ENCODE peak calls at places on chromosomes 7 and 10, in seven cellular contexts. P is H9; V is stimulated activated CD4-positive, alpha-beta T cell treated with anti-CD3 and anti-CD28 coated beads, Interleukin-1b, Interleukin-23, amount 100 ng/mL, for 24 hours; D is lower leg skin; H is thoracic aorta; O is left ventricle myocardium superior; Q is GM23338. W is an unnamed sample.

GRCh38 chr7:143487566-143487965 is 9.9 kb downstream of the TAS2R41 start:
- DNase-seq in P (no peak), V (no peak), D (peak), H (no peak), O (peak), Q (no peak), W (no peak)

GRCh38 chr10:7672366-7673134 is 5.8 kb upstream of the ITIH5 start:
- DNase-seq in P (no peak), V (no peak), D (no peak), H (no peak), O (no peak), Q (no peak), W (no peak)

GRCh38 chr7:34061175-34061574 is 155.8 kb downstream of the BMPER start:
- DNase-seq in P (no peak), V (no peak), D (no peak), H (no peak), O (no peak), Q (no peak), W (no peak)

GRCh38 chr7:152565731-152566130 is 110.2 kb downstream of the XRCC2 start:
- DNase-seq in P (no peak), V (no peak), D (no peak), H (no peak), O (no peak), Q (peak), W (no peak)

GRCh38 chr10:77027576-77027975 is 610.0 kb downstream of the KCNMA1 start:
- DNase-seq in P (no peak), V (no peak), D (no peak), H (no peak), O (no peak), Q (no peak), W (no peak)

GRCh38 chr7:141737118-141737835 is 881 bp upstream of the SSBP1 start:
- DNase-seq in P (no peak), V (no peak), D (peak), H (no peak), O (no peak), Q (no peak), W (no peak)

GRCh38 chr7:18177815-18178660 is 150.4 kb upstream of the PRPS1L1 start:
- DNase-seq in P (no peak), V (no peak), D (no peak), H (no peak), O (peak), Q (no peak), W (peak)

GRCh38 chr7:117322741-117323584 is at the start of gene WNT2:
- DNase-seq in P (peak), V (no peak), D (no peak), H (no peak), O (no peak), Q (peak), W (peak)

GRCh38 chr10:43436291-43437140 is at the start of gene ZNF487:
- DNase-seq in P (peak), V (peak), D (peak), H (peak), O (peak), Q (peak), W (peak)

GRCh38 chr10:85643839-85644525 is 722.6 kb downstream of the GRID1 start:
- DNase-seq in P (no peak), V (no peak), D (no peak), H (no peak), O (no peak), Q (no peak), W (peak)

GRCh38 chr7:94266278-94266677 is 128.4 kb upstream of the COL1A2 start:
- DNase-seq in P (no peak), V (no peak), D (peak), H (no peak), O (no peak), Q (no peak), W (no peak)

GRCh38 chr7:28729685-28730084 is 228.4 kb downstream of the TRIL start:
- DNase-seq in P (no peak), V (no peak), D (no peak), H (no peak), O (no peak), Q (no peak), W (no peak)

GRCh38 chr7:27185708-27186449 is 847 bp upstream of the HOXA11 start:
- DNase-seq in P (peak), V (no peak), D (peak), H (no peak), O (no peak), Q (no peak), W (peak)

W was measured in islet precursor cell.